ENCODE peak calls at places on chromosomes 2 and 18, in nine cellular contexts. V is esophagus squamous epithelium, B is uterus, H is spleen, L is A549, G is endothelial cell of umbilical vein, M is breast epithelium, K is body of pancreas, X is suprapubic skin. R is an unnamed sample.

GRCh38 chr18:55665506-55665905 is 77.5 kb upstream of the TCF4 start:
- DNase-seq in V (no peak), B (no peak), H (no peak), L (no peak), G (no peak), M (no peak), K (no peak), X (no peak), R (no peak)

GRCh38 chr18:32804126-32804888 is 31.5 kb upstream of the KLHL14 start:
- DNase-seq in V (no peak), B (no peak), H (no peak), L (no peak), G (no peak), M (no peak), K (no peak), X (no peak), R (no peak)

GRCh38 chr2:61135510-61135909 is 26.5 kb upstream of the C2orf74 start:
- DNase-seq in V (no peak), B (no peak), H (no peak), L (no peak), G (peak; percentile 58), M (no peak), K (no peak), X (no peak), R (no peak)

GRCh38 chr2:161245671-161246070 is 62.6 kb upstream of the PSMD14 start:
- DNase-seq in V (no peak), B (no peak), H (no peak), L (no peak), G (no peak), M (no peak), K (no peak), X (no peak), R (no peak)

GRCh38 chr2:223057545-223057944 is 5.6 kb downstream of the KCNE4 start:
- DNase-seq in V (no peak), B (no peak), H (no peak), L (no peak), G (no peak), M (no peak), K (no peak), X (no peak), R (no peak)

GRCh38 chr2:220674033-220674432 is 898.1 kb downstream of the EPHA4 start:
- DNase-seq in V (no peak), B (no peak), H (no peak), L (no peak), G (no peak), M (no peak), K (no peak), X (no peak), R (no peak)

GRCh38 chr2:190088917-190089316 is 26.4 kb upstream of the MSTN start:
- DNase-seq in V (no peak), B (peak; percentile 31), H (no peak), L (peak; percentile 10), G (peak; percentile 72), M (no peak), K (peak; percentile 45), X (no peak), R (peak; percentile 44)

GRCh38 chr2:26849056-26850001 is 1.4 kb downstream of the DPYSL5 start:
- DNase-seq in V (no peak), B (no peak), H (no peak), L (no peak), G (no peak), M (no peak), K (no peak), X (no peak), R (no peak)

GRCh38 chr2:67260348-67261277 is 136.5 kb upstream of the ETAA1 start:
- DNase-seq in V (no peak), B (peak; percentile 90), H (no peak), L (peak; percentile 18), G (peak; percentile 49), M (no peak), K (peak; percentile 35), X (peak; percentile 78), R (peak; percentile 76)

GRCh38 chr2:128577141-128577930 is 258.7 kb upstream of the HS6ST1 start:
- DNase-seq in V (no peak), B (no peak), H (no peak), L (no peak), G (no peak), M (no peak), K (no peak), X (peak; percentile 75), R (no peak)

DNA sequence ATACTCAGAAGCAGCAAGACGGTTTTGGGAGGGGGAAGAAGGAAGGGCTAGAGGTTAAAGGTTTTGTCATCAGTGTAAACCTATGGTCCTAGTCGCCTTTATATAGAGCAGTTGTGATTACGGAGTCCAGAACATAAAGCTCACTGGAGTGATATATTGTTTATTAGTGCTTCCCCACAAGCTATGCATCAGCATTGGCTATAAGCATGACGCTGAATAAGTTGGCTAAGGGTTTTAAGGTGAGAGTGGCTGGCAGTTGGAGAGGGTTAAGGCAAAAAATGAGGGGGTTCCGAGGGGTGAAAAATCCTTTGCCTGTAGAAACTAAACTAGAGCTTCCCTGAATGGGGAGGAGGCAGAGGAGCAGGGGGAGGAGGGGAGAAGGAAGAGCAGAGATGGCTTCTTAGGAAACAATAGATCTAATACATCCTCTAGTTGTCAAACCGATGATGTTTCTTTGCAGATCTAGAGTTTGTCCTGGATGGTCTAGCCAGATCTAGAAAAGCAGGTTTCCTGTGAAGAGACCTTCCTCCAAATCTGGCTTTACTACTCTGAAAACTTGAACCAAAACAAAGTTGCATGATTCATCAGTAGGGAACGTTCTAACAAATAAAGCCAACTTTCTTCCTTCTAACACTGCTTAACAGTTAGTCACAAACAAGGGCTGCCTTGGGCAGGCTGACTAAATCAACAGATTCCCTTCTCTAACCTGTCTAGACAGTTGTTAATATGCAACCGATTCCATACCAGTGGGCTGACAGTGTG is 2.5 kb downstream of the KLF7 start:
- DNase-seq in V (no peak), B (peak; percentile 26), H (no peak), L (peak; percentile 51), G (peak; percentile 97), M (no peak), K (peak; percentile 65), X (no peak), R (no peak)
- TF ChIP-seq POLR2A in V (peak; percentile 60), B (peak; percentile 66), H (peak; percentile 34), L (no peak), G (peak; percentile 78), M (no peak), K (no peak), X (no peak), R (no peak)

GRCh38 chr2:99980200-99980599 is 162.2 kb downstream of the AFF3 start:
- DNase-seq in V (no peak), B (no peak), H (no peak), L (no peak), G (no peak), M (no peak), K (no peak), X (no peak), R (no peak)

GRCh38 chr2:99974275-99974674 is 168.1 kb downstream of the AFF3 start:
- DNase-seq in V (no peak), B (no peak), H (no peak), L (no peak), G (no peak), M (no peak), K (no peak), X (no peak), R (no peak)

GRCh38 chr2:99974966-99975365 is 167.4 kb downstream of the AFF3 start:
- DNase-seq in V (no peak), B (no peak), H (no peak), L (no peak), G (no peak), M (no peak), K (no peak), X (no peak), R (no peak)

GRCh38 chr2:99975386-99975785 is 167.0 kb downstream of the AFF3 start:
- DNase-seq in V (no peak), B (no peak), H (no peak), L (no peak), G (peak; percentile 61), M (no peak), K (no peak), X (no peak), R (no peak)

DNA sequence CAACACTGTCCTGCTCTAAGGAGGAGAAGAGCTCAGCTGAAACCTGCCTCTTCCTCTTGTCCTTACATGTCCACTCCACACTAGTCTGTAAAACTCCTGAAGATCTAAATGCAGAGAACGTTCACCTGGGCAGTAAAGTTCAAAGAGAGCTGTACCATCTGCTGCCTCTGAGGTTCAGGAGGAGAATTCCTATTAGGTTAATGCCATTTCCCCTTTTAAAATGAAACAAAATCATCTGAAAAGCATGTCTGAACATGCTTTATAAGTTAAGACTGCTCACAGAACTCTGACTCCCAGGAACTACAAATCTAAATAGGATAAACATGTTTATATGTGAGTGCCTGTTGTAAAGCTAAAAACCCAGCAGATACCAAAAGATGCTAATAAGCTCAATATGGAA is 164.4 kb downstream of the AFF3 start:
- DNase-seq in V (no peak), B (no peak), H (no peak), L (no peak), G (no peak), M (no peak), K (no peak), X (no peak), R (no peak)
- TF ChIP-seq POLR2A in V (no peak), B (no peak), H (no peak), L (no peak), G (no peak), M (no peak), K (no peak), X (no peak), R (no peak)

GRCh38 chr2:69642709-69643601 is 584 bp downstream of the AAK1 start:
- DNase-seq in V (no peak), B (peak; percentile 43), H (peak; percentile 89), L (peak; percentile 58), G (peak; percentile 82), M (no peak), K (peak; percentile 60), X (no peak), R (peak; percentile 46)

GRCh38 chr2:69645026-69645425 is 1.5 kb upstream of the AAK1 start:
- DNase-seq in V (no peak), B (no peak), H (no peak), L (no peak), G (peak; percentile 42), M (no peak), K (no peak), X (no peak), R (no peak)

GRCh38 chr2:69641887-69642708 is 1.4 kb downstream of the AAK1 start:
- DNase-seq in V (no peak), B (no peak), H (no peak), L (no peak), G (peak; percentile 23), M (no peak), K (no peak), X (no peak), R (no peak)

GRCh38 chr2:69644506-69644979 is 1.0 kb upstream of the AAK1 start:
- DNase-seq in V (no peak), B (no peak), H (no peak), L (no peak), G (no peak), M (no peak), K (no peak), X (no peak), R (no peak)

GRCh38 chr2:69643602-69644505 is at the start of gene AAK1:
- DNase-seq in V (peak; percentile 24), B (peak; percentile 89), H (peak; percentile 97), L (peak; percentile 91), G (peak; percentile 93), M (peak; percentile 87), K (peak; percentile 87), X (peak; percentile 92), R (peak; percentile 94)
- TF ChIP-seq POLR2A in V (peak; percentile 90), B (peak; percentile 88), H (peak; percentile 63), L (peak; percentile 69), G (peak; percentile 62), M (peak; percentile 7), K (peak; percentile 77), X (no peak), R (no peak)

GRCh38 chr2:37231251-37232130 is at the start of the genes CEBPZ and NDUFAF7:
- DNase-seq in V (peak; percentile 16), B (peak; percentile 90), H (peak; percentile 97), L (peak; percentile 98), G (peak; percentile 96), M (peak; percentile 89), K (peak; percentile 88), X (peak; percentile 96), R (peak; percentile 90)
- TF ChIP-seq POLR2A in V (peak; percentile 80), B (peak; percentile 71), H (peak; percentile 69), L (peak; percentile 97), G (peak; percentile 85), M (peak; percentile 68), K (peak; percentile 67), X (peak; percentile 78), R (peak; percentile 68)

R was measured in heart left ventricle.